ENCODE peak calls at places on chromosomes 16 and 17, in four cellular contexts. E is NCI-H1417, K is T-helper 9 cell, B is cardiac septum. F is an unnamed sample.

GRCh38 chr16:72262711-72263110 is 90.8 kb upstream of the PMFBP1 start:
- DNase-seq in E (no peak), K (no peak), B (no peak), F (no peak)

GRCh38 chr16:66146689-66147330 is 219.7 kb upstream of the CDH5 start:
- DNase-seq in E (no peak), K (no peak), B (no peak), F (no peak)

GRCh38 chr17:8928347-8928746 is 37.2 kb downstream of the PIK3R5 start:
- DNase-seq in E (no peak), K (no peak), B (no peak), F (no peak)

GRCh38 chr17:45248132-45248936 is 13.6 kb downstream of the SPATA32 start:
- DNase-seq in E (no peak), K (peak), B (no peak), F (peak)

GRCh38 chr16:15952265-15952711 is 2.9 kb downstream of the ABCC1 start:
- DNase-seq in E (no peak), K (no peak), B (no peak), F (no peak)

GRCh38 chr16:11416228-11417001 is 71.2 kb downstream of the RMI2 start:
- DNase-seq in E (no peak), K (no peak), B (no peak), F (no peak)

GRCh38 chr17:75240394-75241142 is 20.8 kb downstream of the GGA3 start:
- DNase-seq in E (no peak), K (no peak), B (no peak), F (peak)

GRCh38 chr17:50624321-50624935 is 10.3 kb upstream of the ABCC3 start:
- DNase-seq in E (no peak), K (no peak), B (no peak), F (no peak)

GRCh38 chr16:64952177-64952576 is 169.7 kb downstream of the CDH11 start:
- DNase-seq in E (no peak), K (no peak), B (no peak), F (no peak)

GRCh38 chr17:58303981-58304734 is 23.4 kb upstream of the MPO start:
- DNase-seq in E (peak), K (peak), B (peak), F (peak)

GRCh38 chr17:68491864-68492263 is 20.4 kb upstream of the PRKAR1A start:
- DNase-seq in E (no peak), K (no peak), B (no peak), F (no peak)

GRCh38 chr16:74726736-74727135 is 26.1 kb upstream of the MLKL start:
- DNase-seq in E (no peak), K (no peak), B (no peak), F (no peak)

GRCh38 chr17:45132569-45133463 is 501 bp upstream of the PLCD3 start:
- DNase-seq in E (peak), K (peak), B (peak), F (peak)

GRCh38 chr16:51267676-51268075 is 116.6 kb upstream of the SALL1 start:
- DNase-seq in E (no peak), K (no peak), B (no peak), F (no peak)

GRCh38 chr17:41645371-41646063 is 21.1 kb upstream of the KRT17 start:
- DNase-seq in E (no peak), K (no peak), B (no peak), F (no peak)

GRCh38 chr16:76511203-76511602 is 234.0 kb downstream of the CNTNAP4 start:
- DNase-seq in E (no peak), K (no peak), B (no peak), F (no peak)

GRCh38 chr17:54864070-54864469 is 36.6 kb upstream of the TOM1L1 start:
- DNase-seq in E (no peak), K (no peak), B (no peak), F (no peak)

GRCh38 chr16:85415196-85415988 is 197.7 kb upstream of the GSE1 start:
- DNase-seq in E (no peak), K (no peak), B (peak), F (no peak)